ENCODE peak calls at places on chromosomes 16 and 17, in four cellular contexts. E, G, Y and Z are unnamed samples.

GRCh38 chr16:86663691-86664517 is 85.6 kb downstream of the FOXL1 start:
- DNase-seq in E (no peak), G (no peak), Y (no peak), Z (no peak)

GRCh38 chr17:57080708-57081107 is 4.3 kb upstream of the AKAP1 start:
- DNase-seq in G (peak; percentile 62), Y (no peak), E (no peak), Z (no peak)

GRCh38 chr16:3113765-3114479 is 1.5 kb downstream of the ZNF205 start:
- DNase-seq in G (no peak), Y (peak; percentile 51), E (peak; percentile 62), Z (no peak)

GRCh38 chr17:47785538-47786123 is 36.0 kb downstream of the OSBPL7 start:
- DNase-seq in G (no peak), Y (peak; percentile 63), E (no peak), Z (peak; percentile 82)

GRCh38 chr16:81514568-81515258 is 70.1 kb downstream of the CMIP start:
- DNase-seq in Y (no peak), E (no peak), G (no peak), Z (no peak)

GRCh38 chr17:28749516-28750177 is 5.8 kb downstream of the TRAF4 start:
- DNase-seq in Y (no peak), E (no peak), G (no peak), Z (no peak)

GRCh38 chr17:82640046-82640445 is 8.2 kb downstream of the WDR45B start:
- DNase-seq in E (no peak), Y (no peak), G (no peak), Z (no peak)

GRCh38 chr17:41895617-41896016 is 23.1 kb downstream of the ACLY start:
- DNase-seq in Y (no peak), E (peak; percentile 55), G (no peak), Z (no peak)

GRCh38 chr16:17277981-17278381 is 192.8 kb downstream of the XYLT1 start:
- DNase-seq in E (no peak), G (no peak), Y (no peak), Z (peak; percentile 62)

GRCh38 chr17:15029469-15029868 is 235.7 kb downstream of the PMP22 start:
- DNase-seq in G (no peak), Y (no peak), E (no peak), Z (no peak)

GRCh38 chr17:69175812-69176517 is 34.3 kb upstream of the ABCA6 start:
- DNase-seq in Y (no peak), G (no peak), E (no peak), Z (no peak)
- TF ChIP-seq USF1 in Y (no peak), G (no peak), E (no peak), Z (no peak)

GRCh38 chr17:6938637-6939036 is 57.2 kb upstream of the ALOX12 start:
- DNase-seq in G (peak; percentile 8), Y (no peak), E (no peak), Z (no peak)

GRCh38 chr17:6941989-6942388 is 53.9 kb upstream of the ALOX12 start:
- DNase-seq in G (no peak), E (no peak), Y (no peak), Z (no peak)

GRCh38 chr17:6930754-6931153 is 65.1 kb upstream of the ALOX12 start:
- DNase-seq in G (no peak), E (no peak), Y (no peak), Z (no peak)

GRCh38 chr17:6940186-6940649 is 55.6 kb upstream of the ALOX12 start:
- DNase-seq in G (no peak), Y (peak; percentile 49), E (peak; percentile 8), Z (no peak)

DNA sequence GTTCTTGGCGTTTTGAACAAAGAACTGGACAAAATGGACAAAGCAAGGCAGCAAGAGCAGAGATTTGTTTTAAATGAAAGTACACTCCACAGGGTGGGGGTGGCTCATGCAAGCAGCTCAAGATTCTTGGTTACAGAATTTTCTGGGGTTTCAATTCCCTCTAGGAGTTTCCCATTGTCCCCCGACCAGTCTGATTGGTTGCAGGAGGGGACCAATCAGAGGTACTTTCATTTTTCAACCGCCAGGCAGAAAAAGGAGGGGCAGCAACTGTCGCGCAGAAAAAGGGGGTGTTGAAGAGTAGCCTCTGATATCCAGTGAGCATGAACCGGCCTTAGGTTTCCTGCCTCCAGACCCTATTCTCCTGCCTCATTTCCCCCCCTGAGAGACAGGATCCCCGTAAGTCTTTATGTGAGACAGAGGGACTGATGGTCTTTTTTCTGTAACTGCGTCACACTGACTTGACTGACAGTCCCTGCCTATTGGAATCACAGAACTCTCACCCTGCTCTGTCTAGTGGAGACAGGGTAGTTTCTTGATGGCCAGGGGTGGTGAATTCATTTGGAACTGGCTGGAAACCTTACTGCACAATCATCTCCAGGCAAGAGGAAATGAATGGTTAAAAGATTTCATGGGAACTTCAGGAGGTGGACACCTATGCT is 59.4 kb upstream of the ALOX12 start:
- DNase-seq in G (no peak), Y (no peak), E (peak; percentile 33), Z (no peak)
- TF ChIP-seq USF1 in G (no peak), Y (no peak), E (no peak), Z (no peak)

GRCh38 chr16:85352221-85352620 is 239.9 kb upstream of the CIBAR2 start:
- DNase-seq in G (no peak), Y (no peak), E (no peak), Z (no peak)
- TF ChIP-seq USF1 in G (no peak), Y (no peak), E (no peak), Z (no peak)

GRCh38 chr16:57445510-57445909 is 1.7 kb downstream of the CIAPIN1 start:
- DNase-seq in G (no peak), Y (no peak), E (no peak), Z (no peak)

GRCh38 chr16:57446530-57447141 is 549 bp downstream of the CIAPIN1 start:
- DNase-seq in E (peak; percentile 37), G (no peak), Y (peak; percentile 36), Z (no peak)

GRCh38 chr16:57447142-57447962 is at the start of the genes CIAPIN1 and COQ9:
- DNase-seq in E (peak; percentile 96), G (peak; percentile 74), Y (peak; percentile 94), Z (peak; percentile 92)

GRCh38 chr16:57444711-57445110 is 2.5 kb downstream of the CIAPIN1 start:
- DNase-seq in G (no peak), E (no peak), Y (no peak), Z (no peak)
- TF ChIP-seq USF1 in G (no peak), E (no peak), Y (no peak), Z (no peak)

GRCh38 chr17:74491645-74492044 is 25.2 kb downstream of the CD300A start:
- DNase-seq in E (no peak), G (no peak), Y (peak; percentile 1), Z (no peak)

GRCh38 chr17:74490716-74491115 is 24.3 kb downstream of the CD300A start:
- DNase-seq in G (no peak), E (no peak), Y (no peak), Z (no peak)

GRCh38 chr17:74497471-74497870 is 31.0 kb downstream of the CD300A start:
- DNase-seq in G (no peak), Y (no peak), E (no peak), Z (no peak)

GRCh38 chr17:74493381-74493833 is 27.0 kb downstream of the CD300A start:
- DNase-seq in G (peak; percentile 28), Y (peak; percentile 68), E (peak; percentile 81), Z (peak; percentile 88)
- TF ChIP-seq USF1 in G (no peak), Y (no peak), E (no peak), Z (no peak)

GRCh38 chr16:31527617-31528287 is at the start of gene AHSP:
- DNase-seq in E (no peak), G (no peak), Y (peak; percentile 39), Z (no peak)
- TF ChIP-seq USF1 in E (no peak), G (no peak), Y (no peak), Z (no peak)

GRCh38 chr17:38721802-38722201 is 8.3 kb upstream of the CISD3 start:
- DNase-seq in E (no peak), G (no peak), Y (no peak), Z (no peak)

GRCh38 chr17:38720941-38721340 is 9.2 kb upstream of the CISD3 start:
- DNase-seq in G (no peak), E (no peak), Y (no peak), Z (no peak)

GRCh38 chr17:38725066-38725465 is 5.1 kb upstream of the CISD3 start:
- DNase-seq in Y (no peak), E (peak; percentile 81), G (no peak), Z (no peak)

GRCh38 chr17:38727661-38728220 is 2.4 kb upstream of the CISD3 start:
- DNase-seq in G (no peak), Y (no peak), E (no peak), Z (no peak)

DNA sequence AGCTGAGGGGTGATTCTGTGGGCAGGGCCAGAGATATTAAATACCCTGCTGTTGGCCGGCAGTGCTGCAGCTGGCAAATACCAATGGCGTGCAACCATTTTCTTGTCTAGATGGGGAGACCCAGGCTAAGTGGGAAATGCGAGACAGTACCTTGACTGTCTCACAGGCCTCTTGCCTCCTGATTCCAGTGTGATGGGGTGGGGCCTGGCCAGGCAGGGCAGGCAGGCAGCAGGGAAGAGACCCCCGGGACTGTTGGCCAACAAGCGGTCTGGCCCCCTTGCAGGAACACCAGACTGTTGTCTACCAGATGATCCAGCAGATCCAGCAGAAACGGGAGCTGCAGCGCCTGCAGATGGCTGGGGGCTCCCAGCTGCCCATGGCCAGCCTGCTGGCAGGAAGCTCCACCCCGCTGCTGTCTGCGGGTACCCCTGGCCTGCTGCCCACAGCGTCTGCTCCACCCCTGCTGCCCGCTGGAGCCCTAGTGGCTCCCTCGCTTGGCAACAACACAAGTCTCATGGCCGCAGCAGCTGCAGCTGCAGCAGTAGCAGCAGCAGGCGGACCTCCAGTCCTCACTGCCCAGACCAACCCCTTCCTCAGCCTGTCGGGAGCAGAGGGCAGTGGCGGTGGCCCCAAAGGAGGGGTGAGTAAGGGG is 5.7 kb upstream of the CISD3 start:
- DNase-seq in Y (no peak), G (no peak), E (peak; percentile 94), Z (no peak)
- TF ChIP-seq USF1 in Y (no peak), G (no peak), E (no peak), Z (no peak)

DNA sequence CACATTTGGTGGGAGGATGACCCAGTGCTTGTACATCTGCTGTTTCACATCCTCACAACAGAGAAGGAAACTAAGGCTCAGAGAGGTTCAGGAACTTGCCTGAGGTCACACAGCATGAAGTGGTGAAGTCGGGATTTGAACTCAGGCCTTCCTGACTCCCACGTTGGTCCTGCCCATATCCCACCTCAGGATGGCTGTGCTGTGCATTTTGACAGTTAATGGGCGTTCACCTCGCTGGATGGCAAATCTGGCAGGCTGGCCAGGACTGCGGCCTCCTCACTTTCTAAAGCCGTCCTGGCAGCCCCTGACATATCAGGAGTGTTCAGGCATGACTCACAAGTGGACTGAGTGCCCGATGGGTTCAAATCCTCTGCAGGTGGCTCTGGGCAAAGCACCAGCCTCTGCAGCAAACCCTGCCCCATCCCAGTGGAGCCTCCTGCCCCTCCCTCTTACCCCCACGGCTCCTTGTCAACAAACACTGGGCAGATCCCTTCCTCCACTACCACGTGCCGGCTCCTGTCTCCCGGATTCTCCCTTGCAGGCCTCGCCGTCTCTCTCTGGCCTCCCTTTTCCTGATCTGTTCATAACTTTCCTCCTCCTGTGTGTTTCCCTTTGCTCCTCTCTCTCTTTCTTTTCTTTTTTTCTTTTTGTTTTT is 29.2 kb downstream of the SOCS3 start:
- DNase-seq in Y (no peak), G (no peak), E (peak; percentile 29), Z (no peak)
- TF ChIP-seq USF1 in Y (no peak), G (no peak), E (peak; percentile 77), Z (no peak)

GRCh38 chr16:28569011-28569410 is 15.3 kb downstream of the SGF29 start:
- DNase-seq in E (no peak), Y (no peak), G (no peak), Z (no peak)
- TF ChIP-seq USF1 in E (no peak), Y (no peak), G (no peak), Z (no peak)